ENCODE peak calls at places on chromosomes 5 and 9, in nine cellular contexts. One of them, this sample, is unnamed.
A peak's percentile ranks its signal among the peaks of the same experiment; 100 is the strongest.

GRCh38 chr5:91875133-91875779 is 492.1 kb upstream of the ARRDC3 start:
- DNase-seq in AML-193: no peak
- DNase-seq in endothelial cell: no peak
- DNase-seq in activated naive CD8-positive, alpha-beta T cell treated with anti-CD3 and anti-CD28 coated beads, Interleukin-2, amount 50 U/mL, for 24 hours: no peak
- DNase-seq in NCI-H774: no peak
- DNase-seq in central memory CD4-positive, alpha-beta T cell: no peak
- DNase-seq in NCI-H2081: peak; percentile 26
- DNase-seq in psoas muscle: no peak
- DNase-seq in IMR-90: no peak
- DNase-seq in this sample: no peak

GRCh38 chr5:10424124-10424731 is 17.5 kb upstream of the ROPN1L start:
- DNase-seq in AML-193: no peak
- DNase-seq in endothelial cell: peak; percentile 28
- DNase-seq in activated naive CD8-positive, alpha-beta T cell treated with anti-CD3 and anti-CD28 coated beads, Interleukin-2, amount 50 U/mL, for 24 hours: no peak
- DNase-seq in NCI-H774: peak; percentile 16
- DNase-seq in central memory CD4-positive, alpha-beta T cell: no peak
- DNase-seq in NCI-H2081: peak; percentile 75
- DNase-seq in psoas muscle: no peak
- DNase-seq in IMR-90: peak; percentile 44
- DNase-seq in this sample: no peak

GRCh38 chr5:121968910-121969607 is 7.3 kb downstream of the SRFBP1 start:
- DNase-seq in AML-193: no peak
- DNase-seq in endothelial cell: no peak
- DNase-seq in activated naive CD8-positive, alpha-beta T cell treated with anti-CD3 and anti-CD28 coated beads, Interleukin-2, amount 50 U/mL, for 24 hours: no peak
- DNase-seq in NCI-H774: no peak
- DNase-seq in central memory CD4-positive, alpha-beta T cell: no peak
- DNase-seq in NCI-H2081: no peak
- DNase-seq in psoas muscle: no peak
- DNase-seq in IMR-90: peak; percentile 100
- DNase-seq in this sample: no peak

GRCh38 chr9:34292552-34292951 is 36.5 kb downstream of the KIF24 start:
- DNase-seq in AML-193: no peak
- DNase-seq in endothelial cell: no peak
- DNase-seq in activated naive CD8-positive, alpha-beta T cell treated with anti-CD3 and anti-CD28 coated beads, Interleukin-2, amount 50 U/mL, for 24 hours: no peak
- DNase-seq in NCI-H774: no peak
- DNase-seq in central memory CD4-positive, alpha-beta T cell: no peak
- DNase-seq in NCI-H2081: no peak
- DNase-seq in psoas muscle: no peak
- DNase-seq in IMR-90: no peak
- DNase-seq in this sample: no peak

GRCh38 chr5:43038523-43038989 is 1.6 kb downstream of the ANXA2R start:
- DNase-seq in AML-193: no peak
- DNase-seq in endothelial cell: no peak
- DNase-seq in activated naive CD8-positive, alpha-beta T cell treated with anti-CD3 and anti-CD28 coated beads, Interleukin-2, amount 50 U/mL, for 24 hours: peak; percentile 51
- DNase-seq in NCI-H774: no peak
- DNase-seq in central memory CD4-positive, alpha-beta T cell: peak; percentile 41
- DNase-seq in NCI-H2081: no peak
- DNase-seq in psoas muscle: no peak
- DNase-seq in IMR-90: peak; percentile 82
- DNase-seq in this sample: peak; percentile 55

GRCh38 chr9:106696804-106697203 is 166.2 kb upstream of the ZNF462 start:
- DNase-seq in AML-193: no peak
- DNase-seq in endothelial cell: no peak
- DNase-seq in activated naive CD8-positive, alpha-beta T cell treated with anti-CD3 and anti-CD28 coated beads, Interleukin-2, amount 50 U/mL, for 24 hours: no peak
- DNase-seq in NCI-H774: no peak
- DNase-seq in central memory CD4-positive, alpha-beta T cell: no peak
- DNase-seq in NCI-H2081: no peak
- DNase-seq in psoas muscle: no peak
- DNase-seq in IMR-90: no peak
- DNase-seq in this sample: no peak

GRCh38 chr5:114101153-114101552 is 260.7 kb upstream of the KCNN2 start:
- DNase-seq in AML-193: peak; percentile 43
- DNase-seq in endothelial cell: peak; percentile 15
- DNase-seq in activated naive CD8-positive, alpha-beta T cell treated with anti-CD3 and anti-CD28 coated beads, Interleukin-2, amount 50 U/mL, for 24 hours: no peak
- DNase-seq in NCI-H774: no peak
- DNase-seq in central memory CD4-positive, alpha-beta T cell: no peak
- DNase-seq in NCI-H2081: peak; percentile 13
- DNase-seq in psoas muscle: no peak
- DNase-seq in IMR-90: peak; percentile 80
- DNase-seq in this sample: no peak

GRCh38 chr5:33272288-33272687 is 168.5 kb upstream of the TARS1 start:
- DNase-seq in AML-193: no peak
- DNase-seq in endothelial cell: no peak
- DNase-seq in activated naive CD8-positive, alpha-beta T cell treated with anti-CD3 and anti-CD28 coated beads, Interleukin-2, amount 50 U/mL, for 24 hours: no peak
- DNase-seq in NCI-H774: no peak
- DNase-seq in central memory CD4-positive, alpha-beta T cell: no peak
- DNase-seq in NCI-H2081: no peak
- DNase-seq in psoas muscle: no peak
- DNase-seq in IMR-90: peak; percentile 94
- DNase-seq in this sample: no peak

GRCh38 chr5:171420429-171421231 is 1.2 kb downstream of the FGF18 start:
- DNase-seq in AML-193: no peak
- DNase-seq in endothelial cell: no peak
- DNase-seq in activated naive CD8-positive, alpha-beta T cell treated with anti-CD3 and anti-CD28 coated beads, Interleukin-2, amount 50 U/mL, for 24 hours: no peak
- DNase-seq in NCI-H774: no peak
- DNase-seq in central memory CD4-positive, alpha-beta T cell: no peak
- DNase-seq in NCI-H2081: no peak
- DNase-seq in psoas muscle: peak; percentile 91
- DNase-seq in IMR-90: peak; percentile 89
- DNase-seq in this sample: peak; percentile 87

GRCh38 chr9:94760646-94761045 is 34.1 kb downstream of the AOPEP start:
- DNase-seq in AML-193: no peak
- DNase-seq in endothelial cell: no peak
- DNase-seq in activated naive CD8-positive, alpha-beta T cell treated with anti-CD3 and anti-CD28 coated beads, Interleukin-2, amount 50 U/mL, for 24 hours: no peak
- DNase-seq in NCI-H774: no peak
- DNase-seq in central memory CD4-positive, alpha-beta T cell: no peak
- DNase-seq in NCI-H2081: no peak
- DNase-seq in psoas muscle: no peak
- DNase-seq in IMR-90: no peak
- DNase-seq in this sample: no peak

GRCh38 chr9:86721843-86722705 is 225.2 kb downstream of the GAS1 start:
- DNase-seq in AML-193: no peak
- DNase-seq in endothelial cell: no peak
- DNase-seq in activated naive CD8-positive, alpha-beta T cell treated with anti-CD3 and anti-CD28 coated beads, Interleukin-2, amount 50 U/mL, for 24 hours: no peak
- DNase-seq in NCI-H774: no peak
- DNase-seq in central memory CD4-positive, alpha-beta T cell: no peak
- DNase-seq in NCI-H2081: no peak
- DNase-seq in psoas muscle: peak; percentile 57
- DNase-seq in IMR-90: peak; percentile 93
- DNase-seq in this sample: no peak

GRCh38 chr5:175524211-175524610 is 45.9 kb downstream of the SFXN1 start:
- DNase-seq in AML-193: no peak
- DNase-seq in endothelial cell: no peak
- DNase-seq in activated naive CD8-positive, alpha-beta T cell treated with anti-CD3 and anti-CD28 coated beads, Interleukin-2, amount 50 U/mL, for 24 hours: no peak
- DNase-seq in NCI-H774: no peak
- DNase-seq in central memory CD4-positive, alpha-beta T cell: no peak
- DNase-seq in NCI-H2081: no peak
- DNase-seq in psoas muscle: no peak
- DNase-seq in IMR-90: no peak
- DNase-seq in this sample: no peak